ENCODE peak calls at places on chromosomes 13 and 19, in ten cellular contexts. One of them, this sample, is unnamed.

GRCh38 chr19:35247526-35248309 is 1.1 kb upstream of the LSR start:
- DNase-seq in activated CD8-positive, alpha-beta memory T cell treated with anti-CD3 and anti-CD28 coated beads, Interleukin-2, amount 50 U/mL, for 4 hours: peak
- DNase-seq in HEK293T: peak
- DNase-seq in choroid plexus epithelial cell: no peak
- DNase-seq in SK-MEL-5: no peak
- DNase-seq in neural progenitor cell: peak
- DNase-seq in cardiac muscle cell: no peak
- DNase-seq in activated naive CD4-positive, alpha-beta T cell: peak
- DNase-seq in activated T-helper 1 cell treated with Interleukin-2 at 50 U/mL for 16 hours: peak
- DNase-seq in stimulated activated CD8-positive, alpha-beta memory T cell treated with anti-CD3 and anti-CD28 coated beads, Interleukin-2, amount 100 ng/mL, for 48 hours: peak
- DNase-seq in this sample: peak

GRCh38 chr19:51610576-51610975 is 19.6 kb downstream of the SIGLEC5 start:
- DNase-seq in activated CD8-positive, alpha-beta memory T cell treated with anti-CD3 and anti-CD28 coated beads, Interleukin-2, amount 50 U/mL, for 4 hours: no peak
- DNase-seq in HEK293T: no peak
- DNase-seq in choroid plexus epithelial cell: no peak
- DNase-seq in SK-MEL-5: no peak
- DNase-seq in neural progenitor cell: no peak
- DNase-seq in cardiac muscle cell: no peak
- DNase-seq in activated naive CD4-positive, alpha-beta T cell: no peak
- DNase-seq in activated T-helper 1 cell treated with Interleukin-2 at 50 U/mL for 16 hours: no peak
- DNase-seq in stimulated activated CD8-positive, alpha-beta memory T cell treated with anti-CD3 and anti-CD28 coated beads, Interleukin-2, amount 100 ng/mL, for 48 hours: no peak
- DNase-seq in this sample: no peak

GRCh38 chr13:98976338-98976737 is 1.5 kb downstream of the DOCK9 start:
- DNase-seq in activated CD8-positive, alpha-beta memory T cell treated with anti-CD3 and anti-CD28 coated beads, Interleukin-2, amount 50 U/mL, for 4 hours: no peak
- DNase-seq in HEK293T: no peak
- DNase-seq in choroid plexus epithelial cell: peak
- DNase-seq in SK-MEL-5: peak
- DNase-seq in neural progenitor cell: no peak
- DNase-seq in cardiac muscle cell: peak
- DNase-seq in activated naive CD4-positive, alpha-beta T cell: no peak
- DNase-seq in activated T-helper 1 cell treated with Interleukin-2 at 50 U/mL for 16 hours: no peak
- DNase-seq in stimulated activated CD8-positive, alpha-beta memory T cell treated with anti-CD3 and anti-CD28 coated beads, Interleukin-2, amount 100 ng/mL, for 48 hours: no peak
- DNase-seq in this sample: no peak

GRCh38 chr19:48368942-48369341 is 4.8 kb downstream of the SYNGR4 start:
- DNase-seq in activated CD8-positive, alpha-beta memory T cell treated with anti-CD3 and anti-CD28 coated beads, Interleukin-2, amount 50 U/mL, for 4 hours: no peak
- DNase-seq in HEK293T: no peak
- DNase-seq in choroid plexus epithelial cell: no peak
- DNase-seq in SK-MEL-5: no peak
- DNase-seq in neural progenitor cell: no peak
- DNase-seq in cardiac muscle cell: no peak
- DNase-seq in activated naive CD4-positive, alpha-beta T cell: no peak
- DNase-seq in activated T-helper 1 cell treated with Interleukin-2 at 50 U/mL for 16 hours: no peak
- DNase-seq in stimulated activated CD8-positive, alpha-beta memory T cell treated with anti-CD3 and anti-CD28 coated beads, Interleukin-2, amount 100 ng/mL, for 48 hours: no peak
- DNase-seq in this sample: no peak

GRCh38 chr13:31361673-31362072 is 161.9 kb downstream of the B3GLCT start:
- DNase-seq in activated CD8-positive, alpha-beta memory T cell treated with anti-CD3 and anti-CD28 coated beads, Interleukin-2, amount 50 U/mL, for 4 hours: no peak
- DNase-seq in HEK293T: no peak
- DNase-seq in choroid plexus epithelial cell: no peak
- DNase-seq in SK-MEL-5: no peak
- DNase-seq in neural progenitor cell: no peak
- DNase-seq in cardiac muscle cell: peak
- DNase-seq in activated naive CD4-positive, alpha-beta T cell: no peak
- DNase-seq in activated T-helper 1 cell treated with Interleukin-2 at 50 U/mL for 16 hours: no peak
- DNase-seq in stimulated activated CD8-positive, alpha-beta memory T cell treated with anti-CD3 and anti-CD28 coated beads, Interleukin-2, amount 100 ng/mL, for 48 hours: no peak
- DNase-seq in this sample: no peak

GRCh38 chr19:15313649-15314279 is 18.6 kb downstream of the BRD4 start:
- DNase-seq in activated CD8-positive, alpha-beta memory T cell treated with anti-CD3 and anti-CD28 coated beads, Interleukin-2, amount 50 U/mL, for 4 hours: no peak
- DNase-seq in HEK293T: no peak
- DNase-seq in choroid plexus epithelial cell: no peak
- DNase-seq in SK-MEL-5: no peak
- DNase-seq in neural progenitor cell: no peak
- DNase-seq in cardiac muscle cell: no peak
- DNase-seq in activated naive CD4-positive, alpha-beta T cell: no peak
- DNase-seq in activated T-helper 1 cell treated with Interleukin-2 at 50 U/mL for 16 hours: no peak
- DNase-seq in stimulated activated CD8-positive, alpha-beta memory T cell treated with anti-CD3 and anti-CD28 coated beads, Interleukin-2, amount 100 ng/mL, for 48 hours: no peak
- DNase-seq in this sample: no peak

GRCh38 chr13:24148414-24149305 is 11.9 kb upstream of the SPATA13 start:
- DNase-seq in activated CD8-positive, alpha-beta memory T cell treated with anti-CD3 and anti-CD28 coated beads, Interleukin-2, amount 50 U/mL, for 4 hours: no peak
- DNase-seq in HEK293T: no peak
- DNase-seq in choroid plexus epithelial cell: peak
- DNase-seq in SK-MEL-5: peak
- DNase-seq in neural progenitor cell: no peak
- DNase-seq in cardiac muscle cell: peak
- DNase-seq in activated naive CD4-positive, alpha-beta T cell: no peak
- DNase-seq in activated T-helper 1 cell treated with Interleukin-2 at 50 U/mL for 16 hours: no peak
- DNase-seq in stimulated activated CD8-positive, alpha-beta memory T cell treated with anti-CD3 and anti-CD28 coated beads, Interleukin-2, amount 100 ng/mL, for 48 hours: no peak
- DNase-seq in this sample: peak

GRCh38 chr19:32223595-32224370 is 121.6 kb upstream of the ZNF507 start:
- DNase-seq in activated CD8-positive, alpha-beta memory T cell treated with anti-CD3 and anti-CD28 coated beads, Interleukin-2, amount 50 U/mL, for 4 hours: no peak
- DNase-seq in HEK293T: no peak
- DNase-seq in choroid plexus epithelial cell: no peak
- DNase-seq in SK-MEL-5: no peak
- DNase-seq in neural progenitor cell: peak
- DNase-seq in cardiac muscle cell: no peak
- DNase-seq in activated naive CD4-positive, alpha-beta T cell: no peak
- DNase-seq in activated T-helper 1 cell treated with Interleukin-2 at 50 U/mL for 16 hours: no peak
- DNase-seq in stimulated activated CD8-positive, alpha-beta memory T cell treated with anti-CD3 and anti-CD28 coated beads, Interleukin-2, amount 100 ng/mL, for 48 hours: no peak
- DNase-seq in this sample: no peak

GRCh38 chr19:5951338-5951861 is 26.5 kb downstream of the RANBP3 start:
- DNase-seq in activated CD8-positive, alpha-beta memory T cell treated with anti-CD3 and anti-CD28 coated beads, Interleukin-2, amount 50 U/mL, for 4 hours: no peak
- DNase-seq in HEK293T: no peak
- DNase-seq in choroid plexus epithelial cell: no peak
- DNase-seq in SK-MEL-5: no peak
- DNase-seq in neural progenitor cell: peak
- DNase-seq in cardiac muscle cell: no peak
- DNase-seq in activated naive CD4-positive, alpha-beta T cell: no peak
- DNase-seq in activated T-helper 1 cell treated with Interleukin-2 at 50 U/mL for 16 hours: no peak
- DNase-seq in stimulated activated CD8-positive, alpha-beta memory T cell treated with anti-CD3 and anti-CD28 coated beads, Interleukin-2, amount 100 ng/mL, for 48 hours: no peak
- DNase-seq in this sample: no peak

GRCh38 chr13:73876323-73876722 is 257.9 kb downstream of the KLF12 start:
- DNase-seq in activated CD8-positive, alpha-beta memory T cell treated with anti-CD3 and anti-CD28 coated beads, Interleukin-2, amount 50 U/mL, for 4 hours: no peak
- DNase-seq in HEK293T: no peak
- DNase-seq in choroid plexus epithelial cell: no peak
- DNase-seq in SK-MEL-5: no peak
- DNase-seq in neural progenitor cell: no peak
- DNase-seq in cardiac muscle cell: peak
- DNase-seq in activated naive CD4-positive, alpha-beta T cell: no peak
- DNase-seq in activated T-helper 1 cell treated with Interleukin-2 at 50 U/mL for 16 hours: no peak
- DNase-seq in stimulated activated CD8-positive, alpha-beta memory T cell treated with anti-CD3 and anti-CD28 coated beads, Interleukin-2, amount 100 ng/mL, for 48 hours: no peak
- DNase-seq in this sample: no peak

GRCh38 chr19:50870417-50871089 is 2.7 kb upstream of the KLK2 start:
- DNase-seq in activated CD8-positive, alpha-beta memory T cell treated with anti-CD3 and anti-CD28 coated beads, Interleukin-2, amount 50 U/mL, for 4 hours: no peak
- DNase-seq in HEK293T: no peak
- DNase-seq in choroid plexus epithelial cell: no peak
- DNase-seq in SK-MEL-5: peak
- DNase-seq in neural progenitor cell: peak
- DNase-seq in cardiac muscle cell: peak
- DNase-seq in activated naive CD4-positive, alpha-beta T cell: no peak
- DNase-seq in activated T-helper 1 cell treated with Interleukin-2 at 50 U/mL for 16 hours: no peak
- DNase-seq in stimulated activated CD8-positive, alpha-beta memory T cell treated with anti-CD3 and anti-CD28 coated beads, Interleukin-2, amount 100 ng/mL, for 48 hours: peak
- DNase-seq in this sample: no peak

GRCh38 chr13:99103536-99103935 is 97.1 kb upstream of the UBAC2 start:
- DNase-seq in activated CD8-positive, alpha-beta memory T cell treated with anti-CD3 and anti-CD28 coated beads, Interleukin-2, amount 50 U/mL, for 4 hours: no peak
- DNase-seq in HEK293T: peak
- DNase-seq in choroid plexus epithelial cell: peak
- DNase-seq in SK-MEL-5: no peak
- DNase-seq in neural progenitor cell: peak
- DNase-seq in cardiac muscle cell: peak
- DNase-seq in activated naive CD4-positive, alpha-beta T cell: no peak
- DNase-seq in activated T-helper 1 cell treated with Interleukin-2 at 50 U/mL for 16 hours: no peak
- DNase-seq in stimulated activated CD8-positive, alpha-beta memory T cell treated with anti-CD3 and anti-CD28 coated beads, Interleukin-2, amount 100 ng/mL, for 48 hours: no peak
- DNase-seq in this sample: no peak